ENCODE peak calls at places on chromosomes 2 and 18, in seven cellular contexts. One of them, this sample, is unnamed.
A peak's percentile ranks its signal among the peaks of the same experiment; 100 is the strongest.

GRCh38 chr2:180823546-180824141 is 156.8 kb upstream of the UBE2E3 start:
- DNase-seq in psoas muscle: no peak
- DNase-seq in right lobe of liver: no peak
- DNase-seq in cardiac muscle cell: peak; percentile 52
- DNase-seq in tibial artery: no peak
- DNase-seq in neural progenitor cell: no peak
- DNase-seq in GM23338: no peak
- DNase-seq in this sample: no peak

GRCh38 chr2:233764264-233764663 is 4.2 kb downstream of the UGT1A1 start:
- DNase-seq in GM23338: no peak
- DNase-seq in right lobe of liver: peak; percentile 63
- DNase-seq in neural progenitor cell: no peak
- DNase-seq in cardiac muscle cell: peak; percentile 81
- DNase-seq in psoas muscle: no peak
- DNase-seq in tibial artery: no peak
- DNase-seq in this sample: no peak

GRCh38 chr18:8747440-8747937 is 42.1 kb downstream of the MTCL1 start:
- DNase-seq in cardiac muscle cell: peak; percentile 87
- DNase-seq in tibial artery: no peak
- DNase-seq in right lobe of liver: no peak
- DNase-seq in psoas muscle: no peak
- DNase-seq in neural progenitor cell: no peak
- DNase-seq in GM23338: no peak
- DNase-seq in this sample: no peak

GRCh38 chr2:185608799-185609198 is 129.8 kb upstream of the FSIP2 start:
- DNase-seq in tibial artery: no peak
- DNase-seq in GM23338: no peak
- DNase-seq in neural progenitor cell: no peak
- DNase-seq in right lobe of liver: no peak
- DNase-seq in psoas muscle: no peak
- DNase-seq in cardiac muscle cell: no peak
- DNase-seq in this sample: no peak

GRCh38 chr2:28185881-28186280 is 206.8 kb upstream of the FOSL2 start:
- DNase-seq in GM23338: no peak
- DNase-seq in neural progenitor cell: no peak
- DNase-seq in psoas muscle: no peak
- DNase-seq in right lobe of liver: no peak
- DNase-seq in cardiac muscle cell: peak; percentile 56
- DNase-seq in tibial artery: no peak
- DNase-seq in this sample: no peak

GRCh38 chr2:44916291-44916690 is 25.2 kb upstream of the SIX3 start:
- DNase-seq in cardiac muscle cell: no peak
- DNase-seq in neural progenitor cell: no peak
- DNase-seq in tibial artery: no peak
- DNase-seq in right lobe of liver: no peak
- DNase-seq in psoas muscle: no peak
- DNase-seq in GM23338: no peak
- DNase-seq in this sample: no peak

GRCh38 chr18:12921178-12921577 is 26.6 kb upstream of the SEH1L start:
- DNase-seq in GM23338: no peak
- DNase-seq in tibial artery: no peak
- DNase-seq in psoas muscle: no peak
- DNase-seq in neural progenitor cell: no peak
- DNase-seq in right lobe of liver: no peak
- DNase-seq in cardiac muscle cell: no peak
- DNase-seq in this sample: no peak

GRCh38 chr18:25239636-25240468 is 112.1 kb downstream of the ZNF521 start:
- DNase-seq in right lobe of liver: no peak
- DNase-seq in neural progenitor cell: no peak
- DNase-seq in cardiac muscle cell: peak; percentile 79
- DNase-seq in GM23338: no peak
- DNase-seq in psoas muscle: no peak
- DNase-seq in tibial artery: no peak
- DNase-seq in this sample: no peak

GRCh38 chr2:71950256-71951066 is 197.2 kb downstream of the CYP26B1 start:
- DNase-seq in GM23338: no peak
- DNase-seq in psoas muscle: peak; percentile 85
- DNase-seq in cardiac muscle cell: peak; percentile 27
- DNase-seq in right lobe of liver: peak; percentile 62
- DNase-seq in neural progenitor cell: no peak
- DNase-seq in tibial artery: peak; percentile 83
- DNase-seq in this sample: no peak

GRCh38 chr2:144237845-144238637 is 281.9 kb downstream of the ZEB2 start:
- DNase-seq in tibial artery: no peak
- DNase-seq in neural progenitor cell: no peak
- DNase-seq in GM23338: no peak
- DNase-seq in cardiac muscle cell: peak; percentile 3
- DNase-seq in right lobe of liver: no peak
- DNase-seq in psoas muscle: no peak
- DNase-seq in this sample: no peak

GRCh38 chr2:177593448-177593847 is 200.9 kb downstream of the AGPS start:
- DNase-seq in cardiac muscle cell: no peak
- DNase-seq in neural progenitor cell: no peak
- DNase-seq in GM23338: no peak
- DNase-seq in psoas muscle: no peak
- DNase-seq in right lobe of liver: no peak
- DNase-seq in tibial artery: no peak
- DNase-seq in this sample: no peak

GRCh38 chr2:140639628-140640027 is 1491.2 kb downstream of the LRP1B start:
- DNase-seq in psoas muscle: no peak
- DNase-seq in neural progenitor cell: no peak
- DNase-seq in tibial artery: no peak
- DNase-seq in GM23338: no peak
- DNase-seq in right lobe of liver: no peak
- DNase-seq in cardiac muscle cell: peak; percentile 13
- DNase-seq in this sample: no peak

GRCh38 chr2:176419591-176420071 is 150.4 kb downstream of the MTX2 start:
- DNase-seq in cardiac muscle cell: peak; percentile 75
- DNase-seq in GM23338: no peak
- DNase-seq in neural progenitor cell: no peak
- DNase-seq in psoas muscle: no peak
- DNase-seq in right lobe of liver: no peak
- DNase-seq in tibial artery: no peak
- DNase-seq in this sample: no peak

GRCh38 chr2:44291281-44292248 is 16.3 kb downstream of the SLC3A1 start:
- DNase-seq in cardiac muscle cell: peak; percentile 73
- DNase-seq in psoas muscle: peak; percentile 18
- DNase-seq in GM23338: peak; percentile 52
- DNase-seq in right lobe of liver: peak; percentile 65
- DNase-seq in tibial artery: peak; percentile 38
- DNase-seq in neural progenitor cell: peak; percentile 27
- DNase-seq in this sample: no peak

GRCh38 chr2:188668017-188668663 is 306.0 kb upstream of the COL3A1 start:
- DNase-seq in right lobe of liver: no peak
- DNase-seq in tibial artery: no peak
- DNase-seq in cardiac muscle cell: peak; percentile 92
- DNase-seq in GM23338: no peak
- DNase-seq in psoas muscle: no peak
- DNase-seq in neural progenitor cell: no peak
- DNase-seq in this sample: no peak

GRCh38 chr2:125698280-125698679 is 957.7 kb upstream of the GYPC start:
- DNase-seq in right lobe of liver: no peak
- DNase-seq in psoas muscle: no peak
- DNase-seq in tibial artery: no peak
- DNase-seq in neural progenitor cell: no peak
- DNase-seq in GM23338: no peak
- DNase-seq in cardiac muscle cell: no peak
- DNase-seq in this sample: no peak

GRCh38 chr2:86028763-86029381 is 76.8 kb downstream of the POLR1A start:
- DNase-seq in cardiac muscle cell: peak; percentile 95
- DNase-seq in psoas muscle: peak; percentile 85
- DNase-seq in right lobe of liver: peak; percentile 76
- DNase-seq in neural progenitor cell: no peak
- DNase-seq in GM23338: no peak
- DNase-seq in tibial artery: peak; percentile 82
- DNase-seq in this sample: peak; percentile 17

GRCh38 chr2:46334389-46335345 is 37.5 kb downstream of the EPAS1 start:
- DNase-seq in GM23338: peak; percentile 15
- DNase-seq in tibial artery: no peak
- DNase-seq in cardiac muscle cell: peak; percentile 91
- DNase-seq in psoas muscle: no peak
- DNase-seq in neural progenitor cell: no peak
- DNase-seq in right lobe of liver: no peak
- DNase-seq in this sample: no peak

GRCh38 chr2:111029135-111029927 is 91.4 kb upstream of the BCL2L11 start:
- DNase-seq in right lobe of liver: no peak
- DNase-seq in neural progenitor cell: no peak
- DNase-seq in tibial artery: no peak
- DNase-seq in GM23338: peak; percentile 69
- DNase-seq in psoas muscle: no peak
- DNase-seq in cardiac muscle cell: no peak
- DNase-seq in this sample: no peak

GRCh38 chr2:3105814-3106569 is 271.6 kb downstream of the EIPR1 start:
- DNase-seq in psoas muscle: no peak
- DNase-seq in tibial artery: no peak
- DNase-seq in GM23338: peak; percentile 60
- DNase-seq in neural progenitor cell: peak; percentile 44
- DNase-seq in cardiac muscle cell: no peak
- DNase-seq in right lobe of liver: no peak
- DNase-seq in this sample: no peak

GRCh38 chr2:131035826-131036231 is 57.4 kb downstream of the FAM168B start:
- DNase-seq in tibial artery: no peak
- DNase-seq in right lobe of liver: no peak
- DNase-seq in GM23338: no peak
- DNase-seq in cardiac muscle cell: no peak
- DNase-seq in psoas muscle: no peak
- DNase-seq in neural progenitor cell: no peak
- DNase-seq in this sample: no peak

GRCh38 chr18:47397671-47398319 is 146.3 kb upstream of the SKOR2 start:
- DNase-seq in cardiac muscle cell: no peak
- DNase-seq in psoas muscle: no peak
- DNase-seq in GM23338: peak; percentile 82
- DNase-seq in tibial artery: no peak
- DNase-seq in right lobe of liver: no peak
- DNase-seq in neural progenitor cell: peak; percentile 52
- DNase-seq in this sample: no peak

GRCh38 chr18:13470555-13471494 is 252.3 kb downstream of the LDLRAD4 start:
- DNase-seq in neural progenitor cell: peak; percentile 30
- DNase-seq in tibial artery: no peak
- DNase-seq in psoas muscle: no peak
- DNase-seq in GM23338: no peak
- DNase-seq in cardiac muscle cell: no peak
- DNase-seq in right lobe of liver: peak; percentile 69
- DNase-seq in this sample: no peak

DNA sequence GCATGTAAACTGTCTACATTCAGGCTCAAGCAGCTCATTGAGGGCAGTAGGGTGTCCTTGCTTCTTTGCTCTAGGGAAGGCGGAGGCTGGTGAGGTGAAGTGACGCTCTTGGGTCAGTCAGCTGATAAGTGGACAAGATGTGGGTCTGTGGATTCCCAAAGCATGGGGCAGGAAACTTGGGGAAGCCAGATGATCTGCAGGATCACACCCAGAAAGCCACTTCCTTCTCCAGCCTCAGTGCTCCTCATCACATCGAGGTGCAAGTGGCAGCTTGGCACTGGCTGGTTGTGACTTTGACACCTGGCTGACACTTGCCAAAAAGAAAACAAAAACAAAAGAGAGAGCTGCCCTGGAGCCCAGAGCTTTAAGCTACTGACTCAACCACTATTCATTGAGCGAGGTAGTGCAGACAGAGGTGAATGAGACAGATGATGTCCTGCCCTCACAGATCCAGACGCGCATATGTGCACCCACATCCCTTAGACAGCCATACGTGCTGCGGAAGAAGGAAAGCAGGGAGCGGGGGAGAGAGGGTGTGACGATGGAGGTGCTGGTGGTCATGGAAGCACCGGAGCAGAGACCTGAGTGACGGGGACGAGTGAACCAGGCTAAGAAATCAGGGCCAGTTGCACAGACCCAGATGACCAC is 3.1 kb upstream of the CIB4 start:
- DNase-seq in cardiac muscle cell: no peak
- DNase-seq in GM23338: no peak
- DNase-seq in tibial artery: no peak
- DNase-seq in right lobe of liver: no peak
- DNase-seq in neural progenitor cell: no peak
- DNase-seq in psoas muscle: no peak
- DNase-seq in this sample: no peak
- H3K27me3 ChIP-seq in cardiac muscle cell: peaks cover 3% of the 10 kb centered on the region
- H3K27me3 ChIP-seq in GM23338: no peaks in the 10 kb centered on the region
- H3K27me3 ChIP-seq in tibial artery: no peaks in the 10 kb centered on the region
- H3K27me3 ChIP-seq in right lobe of liver: no peaks in the 10 kb centered on the region
- H3K27me3 ChIP-seq in neural progenitor cell: peaks cover 6% of the 10 kb centered on the region
- H3K27me3 ChIP-seq in psoas muscle: peaks cover 2% of the 10 kb centered on the region
- H3K27me3 ChIP-seq in this sample: peaks cover 2% of the 10 kb centered on the region

GRCh38 chr2:19416083-19416482 is 57.7 kb upstream of the OSR1 start:
- DNase-seq in cardiac muscle cell: no peak
- DNase-seq in right lobe of liver: no peak
- DNase-seq in tibial artery: no peak
- DNase-seq in GM23338: no peak
- DNase-seq in neural progenitor cell: no peak
- DNase-seq in psoas muscle: no peak
- DNase-seq in this sample: no peak

GRCh38 chr2:19419211-19419880 is 60.9 kb upstream of the OSR1 start:
- DNase-seq in tibial artery: no peak
- DNase-seq in cardiac muscle cell: no peak
- DNase-seq in right lobe of liver: no peak
- DNase-seq in psoas muscle: no peak
- DNase-seq in GM23338: no peak
- DNase-seq in neural progenitor cell: no peak
- DNase-seq in this sample: no peak

GRCh38 chr2:19416784-19417684 is 58.6 kb upstream of the OSR1 start:
- DNase-seq in cardiac muscle cell: no peak
- DNase-seq in neural progenitor cell: no peak
- DNase-seq in GM23338: peak; percentile 27
- DNase-seq in right lobe of liver: no peak
- DNase-seq in tibial artery: no peak
- DNase-seq in psoas muscle: no peak
- DNase-seq in this sample: no peak
- H3K4me1 ChIP-seq in cardiac muscle cell: no peaks in the 10 kb centered on the region
- H3K4me1 ChIP-seq in neural progenitor cell: no peaks in the 10 kb centered on the region
- H3K4me1 ChIP-seq in GM23338: peaks cover 3% of the 10 kb centered on the region
- H3K4me1 ChIP-seq in right lobe of liver: no peaks in the 10 kb centered on the region
- H3K4me1 ChIP-seq in tibial artery: no peaks in the 10 kb centered on the region
- H3K4me1 ChIP-seq in psoas muscle: no peaks in the 10 kb centered on the region
- H3K4me1 ChIP-seq in this sample: no peaks in the 10 kb centered on the region

GRCh38 chr2:101956465-101957030 is 35.2 kb upstream of the IL1R2 start:
- DNase-seq in GM23338: no peak
- DNase-seq in tibial artery: no peak
- DNase-seq in right lobe of liver: no peak
- DNase-seq in psoas muscle: no peak
- DNase-seq in neural progenitor cell: no peak
- DNase-seq in cardiac muscle cell: peak; percentile 79
- DNase-seq in this sample: no peak
- H3K27me3 ChIP-seq in GM23338: no peaks in the 10 kb centered on the region
- H3K27me3 ChIP-seq in tibial artery: no peaks in the 10 kb centered on the region
- H3K27me3 ChIP-seq in right lobe of liver: no peaks in the 10 kb centered on the region
- H3K27me3 ChIP-seq in psoas muscle: no peaks in the 10 kb centered on the region
- H3K27me3 ChIP-seq in neural progenitor cell: no peaks in the 10 kb centered on the region
- H3K27me3 ChIP-seq in cardiac muscle cell: no peaks in the 10 kb centered on the region
- H3K27me3 ChIP-seq in this sample: no peaks in the 10 kb centered on the region

DNA sequence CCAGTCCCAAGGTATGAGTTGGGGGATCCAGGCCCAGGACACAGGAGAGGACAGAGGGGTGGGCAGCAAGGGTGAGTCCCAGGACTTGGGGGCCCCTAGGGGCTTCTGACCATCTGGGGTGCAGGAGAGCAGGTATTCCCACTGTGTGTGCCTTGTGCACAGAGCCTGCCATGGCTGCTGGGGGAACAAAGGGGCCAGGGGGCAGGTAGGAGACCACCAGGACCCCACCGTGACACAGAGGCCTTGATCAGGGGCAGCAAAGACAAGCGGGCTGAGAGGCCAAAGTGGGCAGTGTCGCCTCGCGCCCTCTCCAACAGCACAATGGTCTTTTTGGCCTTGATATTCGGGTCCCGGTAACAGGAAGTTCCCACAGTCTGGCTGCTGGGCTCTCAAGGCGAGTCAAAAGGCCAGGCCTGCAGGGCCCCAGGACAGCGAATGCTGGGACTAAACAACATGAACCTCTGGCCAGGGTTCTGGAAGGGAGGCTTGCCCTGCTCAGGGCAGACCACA is 12.3 kb upstream of the GPR17 start:
- DNase-seq in cardiac muscle cell: no peak
- DNase-seq in neural progenitor cell: no peak
- DNase-seq in psoas muscle: peak; percentile 16
- DNase-seq in GM23338: no peak
- DNase-seq in right lobe of liver: no peak
- DNase-seq in tibial artery: no peak
- DNase-seq in this sample: no peak
- H3K4me1 ChIP-seq in cardiac muscle cell: no peaks in the 10 kb centered on the region
- H3K4me1 ChIP-seq in neural progenitor cell: peaks cover 5% of the 10 kb centered on the region
- H3K4me1 ChIP-seq in psoas muscle: peaks cover 18% of the 10 kb centered on the region
- H3K4me1 ChIP-seq in GM23338: peaks cover 10% of the 10 kb centered on the region
- H3K4me1 ChIP-seq in right lobe of liver: no peaks in the 10 kb centered on the region
- H3K4me1 ChIP-seq in tibial artery: peaks cover 45% of the 10 kb centered on the region
- H3K4me1 ChIP-seq in this sample: peaks cover 12% of the 10 kb centered on the region

This sample was measured in RWPE2.